ENCODE peak calls at places on chromosomes 4 and X, in four cellular contexts. One of them, this sample, is unnamed.

GRCh38 chr4:54382623-54383022 is 153.5 kb downstream of the PDGFRA start:
- DNase-seq in H1: no peak
- DNase-seq in HepG2: no peak
- DNase-seq in K562: no peak
- DNase-seq in this sample: no peak

GRCh38 chr4:101102114-101102752 is 245.1 kb downstream of the PPP3CA start:
- DNase-seq in K562: no peak
- DNase-seq in HepG2: no peak
- DNase-seq in H1: no peak
- DNase-seq in this sample: peak; percentile 91

GRCh38 chr4:120293341-120293740 is 226.7 kb upstream of the MAD2L1 start:
- DNase-seq in H1: no peak
- DNase-seq in K562: no peak
- DNase-seq in HepG2: no peak
- DNase-seq in this sample: no peak

GRCh38 chr4:48779998-48780866 is at the start of gene FRYL:
- DNase-seq in H1: peak; percentile 99
- DNase-seq in HepG2: peak; percentile 99
- DNase-seq in K562: peak; percentile 97
- DNase-seq in this sample: peak; percentile 100

GRCh38 chrX:21490341-21490740 is 116.1 kb downstream of the CNKSR2 start:
- DNase-seq in K562: no peak
- DNase-seq in H1: no peak
- DNase-seq in HepG2: no peak
- DNase-seq in this sample: no peak

GRCh38 chrX:151724563-151725337 is 8.9 kb downstream of the FATE1 start:
- DNase-seq in K562: no peak
- DNase-seq in H1: no peak
- DNase-seq in HepG2: no peak
- DNase-seq in this sample: no peak

GRCh38 chr4:76199664-76200211 is 13.9 kb downstream of the SCARB2 start:
- DNase-seq in K562: no peak
- DNase-seq in H1: no peak
- DNase-seq in HepG2: no peak
- DNase-seq in this sample: peak; percentile 59

GRCh38 chr4:86319390-86319789 is 40.5 kb downstream of the MAPK10 start:
- DNase-seq in K562: no peak
- DNase-seq in H1: no peak
- DNase-seq in HepG2: no peak
- DNase-seq in this sample: no peak

GRCh38 chrX:136780241-136780640 is 491 bp downstream of the ARHGEF6 start:
- DNase-seq in K562: no peak
- DNase-seq in HepG2: no peak
- DNase-seq in H1: no peak
- DNase-seq in this sample: no peak

GRCh38 chrX:66638591-66639500 is at the start of gene EDA2R:
- DNase-seq in K562: no peak
- DNase-seq in HepG2: peak; percentile 85
- DNase-seq in H1: peak; percentile 9
- DNase-seq in this sample: peak; percentile 30

GRCh38 chrX:120790118-120790517 is 85.5 kb downstream of the CT47B1 start:
- DNase-seq in HepG2: peak; percentile 40
- DNase-seq in H1: no peak
- DNase-seq in K562: peak; percentile 43
- DNase-seq in this sample: peak; percentile 71

GRCh38 chr4:57119054-57119651 is 9.0 kb upstream of the IGFBP7 start:
- DNase-seq in HepG2: no peak
- DNase-seq in K562: no peak
- DNase-seq in H1: no peak
- DNase-seq in this sample: peak; percentile 82

GRCh38 chr4:53374777-53375258 is 2.6 kb upstream of the FIP1L1 start:
- DNase-seq in H1: no peak
- DNase-seq in HepG2: no peak
- DNase-seq in K562: no peak
- DNase-seq in this sample: no peak

GRCh38 chr4:8643986-8644385 is 51.4 kb downstream of the CPZ start:
- DNase-seq in HepG2: no peak
- DNase-seq in K562: no peak
- DNase-seq in H1: no peak
- DNase-seq in this sample: no peak

GRCh38 chrX:48896611-48897011 is 957 bp downstream of the TIMM17B start:
- DNase-seq in K562: no peak
- DNase-seq in HepG2: no peak
- DNase-seq in H1: no peak
- DNase-seq in this sample: no peak

GRCh38 chr4:30294295-30294694 is 425.9 kb upstream of the PCDH7 start:
- DNase-seq in H1: no peak
- DNase-seq in HepG2: no peak
- DNase-seq in K562: no peak
- DNase-seq in this sample: no peak

GRCh38 chr4:44257461-44257860 is 191.1 kb downstream of the KCTD8 start:
- DNase-seq in HepG2: no peak
- DNase-seq in H1: no peak
- DNase-seq in K562: no peak
- DNase-seq in this sample: no peak

GRCh38 chr4:166012129-166013078 is 139.4 kb downstream of the TLL1 start:
- DNase-seq in H1: no peak
- DNase-seq in K562: no peak
- DNase-seq in HepG2: no peak
- DNase-seq in this sample: no peak

GRCh38 chrX:136030357-136031225 is 45.4 kb downstream of the SLC9A6 start:
- DNase-seq in HepG2: no peak
- DNase-seq in H1: no peak
- DNase-seq in K562: no peak
- DNase-seq in this sample: peak; percentile 91

GRCh38 chr4:128282516-128282915 is 5.1 kb downstream of the PGRMC2 start:
- DNase-seq in HepG2: no peak
- DNase-seq in H1: no peak
- DNase-seq in K562: no peak
- DNase-seq in this sample: no peak

GRCh38 chr4:128283071-128283470 is 4.5 kb downstream of the PGRMC2 start:
- DNase-seq in H1: no peak
- DNase-seq in HepG2: no peak
- DNase-seq in K562: no peak
- DNase-seq in this sample: no peak

GRCh38 chr4:128286474-128287158 is 997 bp downstream of the PGRMC2 start:
- DNase-seq in HepG2: peak; percentile 44
- DNase-seq in H1: no peak
- DNase-seq in K562: peak; percentile 50
- DNase-seq in this sample: peak; percentile 71

GRCh38 chr4:128285085-128286023 is 2.3 kb downstream of the PGRMC2 start:
- DNase-seq in HepG2: peak; percentile 82
- DNase-seq in K562: no peak
- DNase-seq in H1: no peak
- DNase-seq in this sample: peak; percentile 25

GRCh38 chr4:128284317-128284716 is 3.3 kb downstream of the PGRMC2 start:
- DNase-seq in HepG2: no peak
- DNase-seq in H1: no peak
- DNase-seq in K562: no peak
- DNase-seq in this sample: no peak
- H3K36me3 ChIP-seq in HepG2: no peaks in the 10 kb centered on the region
- H3K36me3 ChIP-seq in H1: peaks cover 13% of the 10 kb centered on the region
- H3K36me3 ChIP-seq in K562: peaks cover 38% of the 10 kb centered on the region
- H3K36me3 ChIP-seq in this sample: no peaks in the 10 kb centered on the region

GRCh38 chr4:150262611-150263010 is 184.4 kb downstream of the DCLK2 start:
- DNase-seq in K562: no peak
- DNase-seq in HepG2: no peak
- DNase-seq in H1: no peak
- DNase-seq in this sample: no peak
- TF ChIP-seq JUN in K562: no peak
- TF ChIP-seq JUN in HepG2: no peak
- TF ChIP-seq JUN in H1: no peak
- TF ChIP-seq JUN in this sample: no peak

GRCh38 chr4:80017125-80017854 is 55.7 kb downstream of the ANTXR2 start:
- DNase-seq in HepG2: no peak
- DNase-seq in H1: no peak
- DNase-seq in K562: no peak
- DNase-seq in this sample: peak; percentile 3
- H3K9ac ChIP-seq in HepG2: no peak overlapping the region
- H3K9ac ChIP-seq in H1: no peak overlapping the region
- H3K9ac ChIP-seq in K562: no peak overlapping the region
- H3K9ac ChIP-seq in this sample: no peak overlapping the region

DNA sequence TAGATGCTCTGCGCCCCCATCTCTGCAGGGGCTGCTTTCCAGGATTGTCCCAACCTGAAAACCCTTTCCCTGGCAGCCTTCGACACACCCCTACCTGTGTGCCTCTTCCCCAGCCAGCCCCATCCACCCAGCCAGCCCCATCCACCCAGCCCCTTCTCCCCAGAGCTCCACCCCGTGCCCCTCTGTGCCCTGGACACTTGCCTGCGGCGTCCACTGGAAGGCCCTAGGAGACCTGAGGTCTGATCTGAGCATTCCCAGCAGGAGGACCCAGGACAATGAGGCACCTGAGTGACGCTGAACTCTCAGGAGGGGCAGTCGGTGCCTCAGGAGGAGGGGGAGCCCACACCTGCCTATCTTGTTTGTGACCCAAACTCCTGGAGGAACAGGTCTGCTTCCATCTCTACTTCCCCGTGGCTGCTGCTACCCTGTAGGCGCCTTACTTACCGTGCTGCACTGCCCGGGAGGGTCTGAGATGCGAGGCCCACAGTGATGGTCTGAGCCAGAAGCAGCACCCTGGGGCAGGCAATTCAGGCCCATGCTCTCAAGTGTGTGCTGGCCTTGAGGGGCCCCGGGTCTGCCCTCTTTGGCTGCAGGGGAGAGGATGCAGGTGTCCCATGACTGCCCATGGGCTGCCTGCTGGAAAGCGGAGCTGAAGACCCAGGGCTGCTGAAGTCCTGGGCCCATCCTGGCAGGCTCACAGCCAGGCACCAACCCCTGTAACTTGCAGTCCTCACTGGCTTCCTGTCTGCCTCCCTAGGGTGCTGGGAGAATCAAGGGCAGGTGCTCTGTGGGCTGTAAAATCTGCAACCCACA is 4.9 kb downstream of the LRPAP1 start:
- DNase-seq in HepG2: no peak
- DNase-seq in K562: no peak
- DNase-seq in H1: no peak
- DNase-seq in this sample: no peak
- H3K36me3 ChIP-seq in HepG2: peaks cover 30% of the 10 kb centered on the region
- H3K36me3 ChIP-seq in K562: peaks cover 55% of the 10 kb centered on the region
- H3K36me3 ChIP-seq in H1: peaks cover 20% of the 10 kb centered on the region
- H3K36me3 ChIP-seq in this sample: peaks cover 31% of the 10 kb centered on the region

GRCh38 chr4:168743131-168743530 is 246.3 kb downstream of the PALLD start:
- DNase-seq in H1: no peak
- DNase-seq in K562: no peak
- DNase-seq in HepG2: no peak
- DNase-seq in this sample: no peak
- TF ChIP-seq JUN in H1: no peak
- TF ChIP-seq JUN in K562: no peak
- TF ChIP-seq JUN in HepG2: no peak
- TF ChIP-seq JUN in this sample: no peak

GRCh38 chr4:126715681-126716080 is 917.1 kb upstream of the INTU start:
- DNase-seq in H1: no peak
- DNase-seq in HepG2: no peak
- DNase-seq in K562: no peak
- DNase-seq in this sample: no peak
- H3K9ac ChIP-seq in H1: no peak overlapping the region
- H3K9ac ChIP-seq in HepG2: no peak overlapping the region
- H3K9ac ChIP-seq in K562: no peak overlapping the region
- H3K9ac ChIP-seq in this sample: no peak overlapping the region

GRCh38 chrX:10128386-10128785 is 28.4 kb upstream of the CLCN4 start:
- DNase-seq in HepG2: no peak
- DNase-seq in H1: no peak
- DNase-seq in K562: no peak
- DNase-seq in this sample: no peak

GRCh38 chrX:10125248-10125615 is 31.5 kb upstream of the CLCN4 start:
- DNase-seq in HepG2: no peak
- DNase-seq in K562: no peak
- DNase-seq in H1: no peak
- DNase-seq in this sample: no peak

GRCh38 chrX:10126834-10127233 is 29.9 kb upstream of the CLCN4 start:
- DNase-seq in H1: no peak
- DNase-seq in HepG2: no peak
- DNase-seq in K562: no peak
- DNase-seq in this sample: no peak

GRCh38 chrX:10124506-10125247 is 32.1 kb upstream of the CLCN4 start:
- DNase-seq in H1: no peak
- DNase-seq in HepG2: no peak
- DNase-seq in K562: no peak
- DNase-seq in this sample: no peak

GRCh38 chrX:10126044-10126443 is 30.7 kb upstream of the CLCN4 start:
- DNase-seq in HepG2: no peak
- DNase-seq in K562: no peak
- DNase-seq in H1: no peak
- DNase-seq in this sample: no peak
- H3K36me3 ChIP-seq in HepG2: no peaks in the 10 kb centered on the region
- H3K36me3 ChIP-seq in K562: no peaks in the 10 kb centered on the region
- H3K36me3 ChIP-seq in H1: peaks cover 6% of the 10 kb centered on the region
- H3K36me3 ChIP-seq in this sample: peaks cover 3% of the 10 kb centered on the region

GRCh38 chr4:142351958-142352357 is 494.1 kb downstream of the INPP4B start:
- DNase-seq in HepG2: no peak
- DNase-seq in H1: no peak
- DNase-seq in K562: no peak
- DNase-seq in this sample: peak; percentile 97

GRCh38 chr4:142348489-142349076 is 497.5 kb downstream of the INPP4B start:
- DNase-seq in K562: no peak
- DNase-seq in HepG2: no peak
- DNase-seq in H1: no peak
- DNase-seq in this sample: no peak

GRCh38 chr4:142353149-142353738 is 492.9 kb downstream of the INPP4B start:
- DNase-seq in HepG2: peak; percentile 27
- DNase-seq in H1: no peak
- DNase-seq in K562: peak; percentile 5
- DNase-seq in this sample: peak; percentile 68

GRCh38 chr4:142352682-142353081 is 493.4 kb downstream of the INPP4B start:
- DNase-seq in K562: no peak
- DNase-seq in H1: no peak
- DNase-seq in HepG2: no peak
- DNase-seq in this sample: peak; percentile 30

DNA sequence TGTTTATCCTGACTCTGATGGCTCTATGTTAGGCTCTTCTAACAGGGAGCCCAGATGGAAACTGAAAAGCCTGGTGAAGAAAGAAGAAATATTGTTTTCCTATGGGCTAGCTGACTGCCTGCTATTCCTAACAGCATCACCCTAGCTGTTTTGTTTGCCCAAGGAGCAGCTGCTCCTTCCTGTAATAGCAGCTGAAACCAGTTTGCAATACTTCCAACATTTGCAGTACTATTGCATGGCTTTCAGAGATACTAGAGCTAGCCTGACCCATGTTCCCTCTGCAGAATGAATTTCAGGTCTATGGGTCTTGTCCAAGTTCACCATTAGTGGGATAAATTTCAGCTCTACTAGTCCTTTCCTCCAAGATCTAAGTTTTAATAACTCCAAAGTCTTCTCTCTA is 495.2 kb downstream of the INPP4B start:
- DNase-seq in H1: no peak
- DNase-seq in HepG2: no peak
- DNase-seq in K562: no peak
- DNase-seq in this sample: peak; percentile 66
- TF ChIP-seq JUN in H1: no peak
- TF ChIP-seq JUN in HepG2: no peak
- TF ChIP-seq JUN in K562: no peak
- TF ChIP-seq JUN in this sample: no peak

DNA sequence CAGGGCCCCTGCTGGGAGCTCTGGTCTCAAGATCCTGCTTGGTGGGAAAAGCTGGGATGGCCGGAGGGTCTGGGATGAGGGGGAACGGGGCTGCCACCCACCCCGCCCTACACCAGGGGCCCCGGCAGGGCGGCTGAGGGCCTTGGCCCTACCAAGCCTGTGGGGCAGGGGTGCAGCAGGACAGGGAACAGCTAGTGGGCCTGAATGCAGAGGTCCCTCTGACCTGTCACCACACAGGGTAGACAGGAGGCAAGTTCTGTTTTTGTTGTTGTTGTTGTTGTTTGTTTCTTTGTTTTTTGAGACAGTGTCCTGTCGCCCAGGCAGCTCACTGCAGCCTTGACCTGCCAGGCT is 332 bp upstream of the RENBP start:
- DNase-seq in K562: no peak
- DNase-seq in H1: no peak
- DNase-seq in HepG2: no peak
- DNase-seq in this sample: no peak
- H3K9ac ChIP-seq in K562: peak overlapping the region; percentile 91
- H3K9ac ChIP-seq in H1: no peak overlapping the region
- H3K9ac ChIP-seq in HepG2: no peak overlapping the region
- H3K9ac ChIP-seq in this sample: no peak overlapping the region